ENCODE peak calls at places on chromosomes 1 and 21, in five cellular contexts. I is esophagus squamous epithelium, A is A549, J is RWPE1, G is stomach. X is an unnamed sample.

GRCh38 chr1:9626201-9626608 is 25.3 kb upstream of the PIK3CD start:
- DNase-seq in I (no peak), J (no peak), A (no peak), G (no peak), X (no peak)

GRCh38 chr1:22557341-22557950 is 5.8 kb upstream of the EPHA8 start:
- DNase-seq in I (no peak), J (no peak), G (no peak), A (no peak), X (peak; percentile 57)

GRCh38 chr1:237901284-237901870 is 10.7 kb upstream of the ZP4 start:
- DNase-seq in G (no peak), A (peak; percentile 44), I (no peak), J (peak; percentile 34), X (peak; percentile 62)

GRCh38 chr21:42568834-42569731 is 55.4 kb downstream of the SLC37A1 start:
- DNase-seq in G (peak; percentile 28), I (no peak), J (no peak), A (no peak), X (no peak)

GRCh38 chr1:67294836-67295622 is 12.6 kb upstream of the IL12RB2 start:
- DNase-seq in J (no peak), G (no peak), A (no peak), I (no peak), X (no peak)

GRCh38 chr1:186244825-186245224 is 130.2 kb downstream of the TPR start:
- DNase-seq in I (no peak), A (peak; percentile 21), G (no peak), J (no peak), X (peak; percentile 19)

GRCh38 chr1:98827041-98827440 is 165.5 kb downstream of the SNX7 start:
- DNase-seq in A (no peak), I (no peak), J (no peak), G (no peak), X (no peak)

GRCh38 chr1:231214918-231215675 is 25.9 kb upstream of the GNPAT start:
- DNase-seq in G (no peak), J (no peak), I (no peak), A (no peak), X (no peak)

GRCh38 chr1:43705982-43706597 is 1.2 kb upstream of the ST3GAL3 start:
- DNase-seq in J (no peak), A (peak; percentile 4), G (no peak), I (no peak), X (peak; percentile 28)

GRCh38 chr1:42831273-42831672 is 14.1 kb upstream of the SVBP start:
- DNase-seq in I (no peak), A (no peak), J (no peak), G (no peak), X (no peak)

GRCh38 chr1:99365121-99365520 is 100.8 kb downstream of the PLPPR4 start:
- DNase-seq in A (no peak), G (no peak), J (no peak), I (no peak), X (peak; percentile 5)

GRCh38 chr1:70707214-70707613 is 296.1 kb downstream of the CTH start:
- DNase-seq in A (no peak), G (no peak), J (no peak), I (no peak), X (no peak)

GRCh38 chr21:38817371-38818335 is 11.9 kb downstream of the ETS2 start:
- DNase-seq in A (no peak), I (no peak), G (no peak), J (peak; percentile 72), X (peak; percentile 73)

GRCh38 chr1:31257213-31257612 is 17.5 kb upstream of the NKAIN1 start:
- DNase-seq in J (no peak), I (no peak), A (no peak), G (no peak), X (no peak)

GRCh38 chr1:201696217-201696761 is 132.7 kb upstream of the IPO9 start:
- DNase-seq in I (no peak), G (peak; percentile 88), A (no peak), J (peak; percentile 88), X (peak; percentile 74)

GRCh38 chr1:243315455-243315854 is 59.6 kb downstream of the SDCCAG8 start:
- DNase-seq in A (no peak), G (no peak), I (no peak), J (no peak), X (no peak)

GRCh38 chr1:15833842-15834405 is 13.6 kb upstream of the SPEN start:
- DNase-seq in G (no peak), J (peak; percentile 84), A (no peak), I (no peak), X (no peak)

DNA sequence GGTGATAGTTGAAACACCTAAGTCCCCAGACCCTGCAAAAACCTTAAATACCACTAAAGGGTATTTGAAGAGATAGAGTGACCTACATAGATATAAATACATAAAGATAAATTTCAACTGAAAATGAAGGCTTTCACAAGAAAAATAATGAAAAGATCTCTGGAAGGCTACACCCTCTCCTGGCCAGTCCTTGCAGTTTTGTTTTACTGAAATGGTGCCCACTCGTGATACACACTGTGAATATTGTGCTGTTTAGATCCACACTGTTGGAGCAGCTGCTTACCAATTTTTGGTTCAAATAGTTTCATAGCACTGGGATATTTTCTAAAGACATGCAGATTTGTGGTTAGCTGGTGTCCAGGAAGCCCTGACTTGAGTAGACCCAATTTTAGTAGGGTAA is 31.5 kb upstream of the RNF187 start:
- DNase-seq in J (no peak), I (no peak), G (no peak), A (no peak), X (no peak)
- TF ChIP-seq CTCF in J (peak; percentile 18), I (no peak), G (no peak), A (no peak), X (peak; percentile 28)

DNA sequence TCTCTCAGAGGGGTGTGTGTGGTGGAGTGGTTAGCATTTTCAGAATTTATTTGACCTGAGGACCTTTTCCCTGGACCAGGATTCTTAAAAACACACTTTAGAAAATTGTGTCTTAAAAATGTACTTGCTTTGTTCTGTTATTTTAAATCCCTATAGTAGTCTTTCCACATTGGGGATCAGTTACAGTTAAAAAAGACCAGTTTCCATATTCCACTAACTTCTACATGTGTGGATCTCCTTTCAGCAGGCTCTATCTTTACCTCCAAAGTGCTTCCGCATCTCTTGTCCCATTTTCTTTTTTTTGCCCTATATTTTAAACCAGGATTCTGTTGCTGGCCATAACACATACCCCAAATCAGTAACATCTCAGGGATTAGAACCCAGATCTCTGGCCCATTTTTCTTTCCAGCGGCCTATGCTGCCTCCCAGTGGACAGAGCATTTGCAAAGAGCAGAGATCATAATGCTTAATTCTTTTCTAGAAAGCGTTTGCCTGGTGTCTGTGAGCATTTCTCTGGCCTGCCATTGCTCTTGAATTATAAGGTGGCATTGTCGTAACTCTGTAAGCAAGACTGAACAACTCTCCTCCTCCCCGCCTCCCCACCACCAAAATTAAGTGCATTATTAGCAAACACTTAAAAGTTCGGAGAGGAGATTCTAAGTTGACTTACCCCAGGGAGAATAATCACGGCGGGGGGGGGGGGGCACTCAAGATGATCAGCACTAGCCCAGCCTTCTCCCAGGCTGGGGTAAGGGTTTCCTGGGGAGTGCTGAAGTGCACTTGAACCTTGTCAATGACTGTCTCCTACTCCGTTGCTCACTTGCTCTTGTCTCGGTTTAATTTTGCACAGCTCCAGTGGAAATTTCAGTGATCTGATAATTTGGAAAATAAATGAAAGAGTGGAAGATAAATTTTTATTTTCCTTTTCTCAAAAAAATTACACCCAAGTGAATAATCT is 58.9 kb downstream of the PBX1 start:
- DNase-seq in I (no peak), J (no peak), A (peak; percentile 51), G (no peak), X (peak; percentile 40)
- TF ChIP-seq CTCF in I (no peak), J (no peak), A (peak; percentile 56), G (peak; percentile 50), X (peak; percentile 76)

DNA sequence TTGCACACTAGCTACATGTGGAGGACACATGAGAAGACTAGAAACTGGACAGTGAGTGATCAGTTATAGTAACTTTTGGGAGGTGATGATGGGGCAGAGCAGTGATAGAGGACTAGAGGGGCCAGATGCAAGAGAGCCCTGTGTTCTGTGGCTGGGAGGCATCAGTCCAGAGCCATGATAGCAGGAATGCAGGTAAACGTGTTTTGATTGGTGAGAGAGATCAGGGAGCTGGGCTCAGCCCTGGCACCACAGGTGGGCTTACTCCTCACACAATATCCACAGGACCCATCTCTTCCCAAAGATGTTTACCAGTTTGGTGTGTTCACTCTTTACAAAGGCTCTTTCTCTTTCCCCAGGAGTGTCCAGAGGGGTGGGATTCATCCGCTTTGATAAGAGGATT is 86.5 kb downstream of the ELAVL4 start:
- DNase-seq in I (no peak), G (no peak), A (no peak), J (no peak), X (no peak)
- TF ChIP-seq CTCF in I (no peak), G (no peak), A (no peak), J (no peak), X (no peak)

GRCh38 chr1:215971793-215972441 is 404.8 kb downstream of the KCTD3 start:
- DNase-seq in A (no peak), J (no peak), G (no peak), I (no peak), X (no peak)
- TF ChIP-seq CTCF in A (no peak), J (no peak), G (no peak), I (no peak), X (no peak)

GRCh38 chr1:155175927-155176371 is 2.3 kb downstream of the TRIM46 start:
- DNase-seq in G (peak; percentile 53), A (peak; percentile 52), I (no peak), J (no peak), X (no peak)
- TF ChIP-seq CTCF in G (no peak), A (no peak), I (no peak), J (no peak), X (no peak)

GRCh38 chr1:84932991-84933611 is 40.1 kb upstream of the LPAR3 start:
- DNase-seq in I (no peak), A (no peak), J (no peak), G (no peak), X (no peak)

GRCh38 chr1:84930329-84930728 is 37.3 kb upstream of the LPAR3 start:
- DNase-seq in G (no peak), J (no peak), I (no peak), A (no peak), X (no peak)

GRCh38 chr1:84928979-84929378 is 36.0 kb upstream of the LPAR3 start:
- DNase-seq in I (no peak), G (no peak), A (no peak), J (no peak), X (no peak)

GRCh38 chr1:84929581-84929980 is 36.6 kb upstream of the LPAR3 start:
- DNase-seq in J (no peak), I (no peak), G (no peak), A (no peak), X (no peak)

DNA sequence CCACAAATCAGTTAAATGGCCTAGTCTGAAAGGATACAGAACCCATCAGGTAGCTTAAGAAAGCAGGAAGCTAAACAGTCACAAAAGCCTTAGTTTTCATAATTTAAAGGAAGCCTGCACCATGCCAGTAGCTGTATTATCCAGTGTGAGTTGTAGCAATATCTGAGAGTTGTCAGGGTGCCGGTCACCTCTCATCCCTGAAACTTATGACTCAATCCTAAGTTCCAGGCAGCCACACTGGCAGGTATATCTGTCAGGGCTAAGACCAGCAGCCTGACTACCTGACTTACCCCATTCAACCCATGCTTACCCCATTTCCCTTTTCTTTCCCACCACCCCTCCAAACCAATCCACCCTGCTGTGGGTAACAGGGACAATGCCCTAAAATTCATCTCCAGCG is 37.8 kb upstream of the LPAR3 start:
- DNase-seq in J (no peak), G (no peak), I (no peak), A (no peak), X (peak; percentile 59)
- TF ChIP-seq CTCF in J (no peak), G (no peak), I (no peak), A (no peak), X (no peak)